ENCODE peak calls at places on chromosome X, in nine cellular contexts. E is EL; S is fibroblast of mammary gland; M is naive thymus-derived CD8-positive, alpha-beta T cell; A is fibroblast of lung; H is HuH-7; G is AG08395; P is NCI-H2171; I is AG04450. O is an unnamed sample.

GRCh38 chrX:40154229-40154852 is 56.6 kb upstream of the BCOR start:
- DNase-seq in E (peak), S (no peak), M (no peak), A (peak), H (peak), G (no peak), P (peak), I (no peak), O (no peak)

GRCh38 chrX:49876750-49877149 is 2.5 kb upstream of the USP27X start:
- DNase-seq in E (peak), S (peak), M (peak), A (peak), H (peak), G (peak), P (no peak), I (no peak), O (peak)

GRCh38 chrX:109936114-109936513 is 66.8 kb upstream of the TMEM164 start:
- DNase-seq in E (no peak), S (peak), M (no peak), A (peak), H (no peak), G (peak), P (no peak), I (no peak), O (no peak)

GRCh38 chrX:85499400-85499799 is 119.9 kb upstream of the POF1B start:
- DNase-seq in E (no peak), S (no peak), M (no peak), A (no peak), H (no peak), G (no peak), P (no peak), I (no peak), O (no peak)

GRCh38 chrX:37646254-37646653 is 39.3 kb upstream of the XK start:
- DNase-seq in E (no peak), S (no peak), M (no peak), A (no peak), H (no peak), G (no peak), P (no peak), I (no peak), O (peak)

GRCh38 chrX:153520286-153520917 is 3.0 kb downstream of the ATP2B3 start:
- DNase-seq in E (no peak), S (no peak), M (no peak), A (no peak), H (no peak), G (no peak), P (no peak), I (no peak), O (no peak)

GRCh38 chrX:133495464-133496391 is 80.4 kb upstream of the GPC4 start:
- DNase-seq in E (no peak), S (peak), M (no peak), A (peak), H (no peak), G (peak), P (no peak), I (no peak), O (no peak)

GRCh38 chrX:77436682-77437081 is 10.5 kb upstream of the FGF16 start:
- DNase-seq in E (peak), S (peak), M (no peak), A (no peak), H (no peak), G (no peak), P (no peak), I (no peak), O (no peak)

GRCh38 chrX:96483642-96484160 is 200.9 kb upstream of the DIAPH2 start:
- DNase-seq in E (no peak), S (no peak), M (no peak), A (no peak), H (no peak), G (no peak), P (no peak), I (no peak), O (no peak)

GRCh38 chrX:57977992-57978391 is 67.7 kb upstream of the ZXDA start:
- DNase-seq in E (no peak), S (no peak), M (no peak), A (no peak), H (no peak), G (no peak), P (no peak), I (no peak), O (no peak)

GRCh38 chrX:22652596-22652995 is 347.2 kb upstream of the DDX53 start:
- DNase-seq in E (peak), S (peak), M (no peak), A (peak), H (peak), G (no peak), P (no peak), I (peak), O (peak)

GRCh38 chrX:12076046-12076445 is 62.2 kb upstream of the FRMPD4 start:
- DNase-seq in E (no peak), S (peak), M (no peak), A (peak), H (no peak), G (no peak), P (no peak), I (no peak), O (no peak)

GRCh38 chrX:31260351-31260750 is 188.5 kb upstream of the FTHL17 start:
- DNase-seq in E (no peak), S (no peak), M (no peak), A (no peak), H (no peak), G (no peak), P (no peak), I (no peak), O (no peak)

GRCh38 chrX:26651755-26652154 is 435.8 kb downstream of the MAGEB5 start:
- DNase-seq in E (no peak), S (no peak), M (no peak), A (no peak), H (no peak), G (no peak), P (no peak), I (no peak), O (no peak)

GRCh38 chrX:125378205-125378604 is 58.5 kb downstream of the TEX13C start:
- DNase-seq in E (no peak), S (no peak), M (no peak), A (no peak), H (no peak), G (no peak), P (no peak), I (no peak), O (no peak)

GRCh38 chrX:116230136-116230886 is 59.8 kb downstream of the AGTR2 start:
- DNase-seq in E (no peak), S (no peak), M (no peak), A (peak), H (no peak), G (no peak), P (no peak), I (no peak), O (no peak)

GRCh38 chrX:42398967-42399631 is 378.9 kb downstream of the PPP1R2C start:
- DNase-seq in E (no peak), S (no peak), M (peak), A (no peak), H (no peak), G (no peak), P (no peak), I (no peak), O (no peak)

GRCh38 chrX:129738466-129739308 is at the start of gene XPNPEP2:
- DNase-seq in E (no peak), S (peak), M (no peak), A (peak), H (peak), G (peak), P (no peak), I (no peak), O (no peak)

GRCh38 chrX:50448565-50448964 is 22.1 kb downstream of the DGKK start:
- DNase-seq in E (peak), S (peak), M (no peak), A (no peak), H (peak), G (no peak), P (no peak), I (no peak), O (peak)

GRCh38 chrX:96703816-96704215 is 19.2 kb downstream of the DIAPH2 start:
- DNase-seq in E (peak), S (no peak), M (no peak), A (no peak), H (no peak), G (no peak), P (no peak), I (no peak), O (no peak)

GRCh38 chrX:52082578-52082977 is 13.6 kb upstream of the MAGED4B start:
- DNase-seq in E (peak), S (peak), M (no peak), A (no peak), H (no peak), G (no peak), P (no peak), I (no peak), O (no peak)

GRCh38 chrX:39907964-39908616 is 189.7 kb downstream of the BCOR start:
- DNase-seq in E (peak), S (peak), M (no peak), A (peak), H (peak), G (peak), P (no peak), I (peak), O (no peak)

GRCh38 chrX:128897611-128898010 is 625.7 kb downstream of the SMARCA1 start:
- DNase-seq in E (no peak), S (no peak), M (no peak), A (no peak), H (no peak), G (no peak), P (no peak), I (no peak), O (no peak)

GRCh38 chrX:323721-324628 is 5.4 kb upstream of the GTPBP6 start:
- DNase-seq in E (no peak), S (peak), M (peak), A (peak), H (peak), G (no peak), P (no peak), I (peak), O (peak)

GRCh38 chrX:35416783-35417182 is 381.4 kb upstream of the MAGEB16 start:
- DNase-seq in E (no peak), S (no peak), M (no peak), A (no peak), H (no peak), G (no peak), P (no peak), I (no peak), O (no peak)

GRCh38 chrX:57817302-57817701 is 93.0 kb downstream of the ZXDA start:
- DNase-seq in E (no peak), S (peak), M (no peak), A (peak), H (no peak), G (no peak), P (no peak), I (no peak), O (no peak)

GRCh38 chrX:27966492-27966891 is 14.8 kb downstream of the DCAF8L1 start:
- DNase-seq in E (no peak), S (no peak), M (no peak), A (no peak), H (no peak), G (no peak), P (no peak), I (no peak), O (no peak)

GRCh38 chrX:21398424-21398823 is 24.2 kb downstream of the CNKSR2 start:
- DNase-seq in E (no peak), S (peak), M (no peak), A (no peak), H (no peak), G (no peak), P (no peak), I (no peak), O (no peak)

GRCh38 chrX:2626750-2627149 is 64.3 kb upstream of the CD99 start:
- DNase-seq in E (no peak), S (no peak), M (no peak), A (no peak), H (no peak), G (no peak), P (no peak), I (no peak), O (no peak)

GRCh38 chrX:38804481-38805293 is 3.4 kb downstream of the MID1IP1 start:
- DNase-seq in E (peak), S (no peak), M (peak), A (no peak), H (no peak), G (no peak), P (no peak), I (no peak), O (peak)

GRCh38 chrX:44306336-44306735 is 37.1 kb downstream of the EFHC2 start:
- DNase-seq in E (peak), S (peak), M (no peak), A (peak), H (no peak), G (no peak), P (peak), I (peak), O (peak)

GRCh38 chrX:155027509-155028066 is 944 bp downstream of the FUNDC2 start:
- DNase-seq in E (peak), S (peak), M (peak), A (peak), H (no peak), G (peak), P (no peak), I (no peak), O (peak)

GRCh38 chrX:122982521-122982920 is 201.6 kb upstream of the GRIA3 start:
- DNase-seq in E (no peak), S (no peak), M (no peak), A (no peak), H (no peak), G (no peak), P (no peak), I (no peak), O (no peak)

GRCh38 chrX:40088803-40089540 is 8.8 kb downstream of the BCOR start:
- DNase-seq in E (no peak), S (no peak), M (no peak), A (no peak), H (no peak), G (no peak), P (no peak), I (no peak), O (no peak)

GRCh38 chrX:119997570-119997969 is 54.0 kb upstream of the NKAP start:
- DNase-seq in E (no peak), S (no peak), M (no peak), A (no peak), H (no peak), G (no peak), P (no peak), I (no peak), O (no peak)

GRCh38 chrX:68415289-68415688 is 18.0 kb downstream of the OPHN1 start:
- DNase-seq in E (peak), S (peak), M (no peak), A (peak), H (no peak), G (peak), P (no peak), I (no peak), O (no peak)

GRCh38 chrX:130109429-130110378 is 593 bp downstream of the ELF4 start:
- DNase-seq in E (peak), S (no peak), M (no peak), A (peak), H (no peak), G (no peak), P (peak), I (no peak), O (no peak)

GRCh38 chrX:45668686-45669443 is 468.2 kb upstream of the DIPK2B start:
- DNase-seq in E (peak), S (peak), M (no peak), A (peak), H (no peak), G (peak), P (no peak), I (peak), O (no peak)